ENCODE peak calls at places on chromosomes 5 and 9, in six cellular contexts. L is HepG2, P is A549, D is K562, Y is GM12878, S is endothelial cell of umbilical vein. O is an unnamed sample.

GRCh38 chr5:158560170-158560569 is 539.5 kb downstream of the EBF1 start:
- DNase-seq in L (peak; percentile 9), P (no peak), D (no peak), Y (peak; percentile 80), S (no peak), O (peak; percentile 89)

GRCh38 chr9:127124091-127124490 is 1.7 kb upstream of the ANGPTL2 start:
- DNase-seq in L (no peak), P (no peak), D (no peak), Y (no peak), S (no peak), O (no peak)

GRCh38 chr5:55437859-55438206 is 96.9 kb downstream of the PLPP1 start:
- DNase-seq in L (no peak), P (no peak), D (no peak), Y (no peak), S (no peak), O (no peak)

GRCh38 chr5:139611703-139612584 is 36.2 kb upstream of the CXXC5 start:
- DNase-seq in L (no peak), P (no peak), D (no peak), Y (no peak), S (no peak), O (no peak)

GRCh38 chr5:177478711-177479646 is 5.5 kb upstream of the DBN1 start:
- DNase-seq in L (no peak), P (no peak), D (no peak), Y (no peak), S (no peak), O (peak; percentile 95)

GRCh38 chr5:53936481-53937352 is 373.7 kb downstream of the ARL15 start:
- DNase-seq in L (no peak), P (no peak), D (no peak), Y (no peak), S (no peak), O (no peak)

GRCh38 chr5:14357861-14358260 is 214.7 kb downstream of the TRIO start:
- DNase-seq in L (no peak), P (no peak), D (no peak), Y (no peak), S (no peak), O (no peak)

GRCh38 chr5:116420540-116420939 is 154.1 kb downstream of the SEMA6A start:
- DNase-seq in L (no peak), P (no peak), D (no peak), Y (no peak), S (peak; percentile 43), O (no peak)

GRCh38 chr9:116998305-116998704 is 311.2 kb downstream of the TRIM32 start:
- DNase-seq in L (no peak), P (no peak), D (no peak), Y (no peak), S (no peak), O (peak; percentile 20)
- TF ChIP-seq MYC in L (no peak), P (no peak), D (no peak), Y (no peak), S (no peak), O (no peak)

GRCh38 chr9:68842568-68842967 is 137.5 kb downstream of the PIP5K1B start:
- DNase-seq in L (peak; percentile 23), P (no peak), D (no peak), Y (no peak), S (no peak), O (no peak)

GRCh38 chr9:68844623-68845612 is 139.9 kb downstream of the PIP5K1B start:
- DNase-seq in L (peak; percentile 25), P (peak; percentile 16), D (peak; percentile 39), Y (no peak), S (peak; percentile 15), O (peak; percentile 42)

GRCh38 chr9:68843239-68843638 is 138.2 kb downstream of the PIP5K1B start:
- DNase-seq in L (no peak), P (no peak), D (no peak), Y (no peak), S (no peak), O (no peak)

GRCh38 chr9:68841292-68842052 is 136.4 kb downstream of the PIP5K1B start:
- DNase-seq in L (no peak), P (no peak), D (no peak), Y (no peak), S (no peak), O (no peak)

DNA sequence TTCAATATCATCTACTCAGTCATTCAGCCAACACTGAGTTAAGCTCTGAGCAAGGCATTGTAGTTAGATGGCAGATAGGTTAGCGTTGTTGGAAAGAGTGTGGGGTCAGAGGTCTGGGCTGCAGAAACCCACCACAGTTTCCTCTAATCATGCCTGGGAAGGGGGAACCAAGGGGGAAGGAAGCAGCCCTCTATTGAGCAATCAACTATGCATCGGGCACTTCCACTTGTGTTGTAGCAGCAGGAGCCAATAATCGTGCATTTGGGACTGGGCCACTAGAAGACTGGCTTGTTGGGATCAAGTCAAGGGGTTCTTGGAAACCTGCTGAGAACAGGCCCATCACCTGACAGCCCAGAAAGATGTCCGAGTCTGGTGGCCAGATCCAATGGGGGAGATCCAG is 139.2 kb downstream of the PIP5K1B start:
- DNase-seq in L (no peak), P (no peak), D (no peak), Y (no peak), S (no peak), O (peak; percentile 41)
- TF ChIP-seq POLR2A in L (no peak), P (no peak), D (no peak), Y (no peak), S (no peak), O (no peak)

GRCh38 chr9:86942352-86943222 is 4.7 kb downstream of the GAS1 start:
- DNase-seq in L (no peak), P (no peak), D (no peak), Y (no peak), S (no peak), O (no peak)
- H3K4me3 ChIP-seq in L (no peak overlapping the region), P (no peak overlapping the region), D (no peak overlapping the region), Y (no peak overlapping the region), S (no peak overlapping the region), O (no peak overlapping the region)

DNA sequence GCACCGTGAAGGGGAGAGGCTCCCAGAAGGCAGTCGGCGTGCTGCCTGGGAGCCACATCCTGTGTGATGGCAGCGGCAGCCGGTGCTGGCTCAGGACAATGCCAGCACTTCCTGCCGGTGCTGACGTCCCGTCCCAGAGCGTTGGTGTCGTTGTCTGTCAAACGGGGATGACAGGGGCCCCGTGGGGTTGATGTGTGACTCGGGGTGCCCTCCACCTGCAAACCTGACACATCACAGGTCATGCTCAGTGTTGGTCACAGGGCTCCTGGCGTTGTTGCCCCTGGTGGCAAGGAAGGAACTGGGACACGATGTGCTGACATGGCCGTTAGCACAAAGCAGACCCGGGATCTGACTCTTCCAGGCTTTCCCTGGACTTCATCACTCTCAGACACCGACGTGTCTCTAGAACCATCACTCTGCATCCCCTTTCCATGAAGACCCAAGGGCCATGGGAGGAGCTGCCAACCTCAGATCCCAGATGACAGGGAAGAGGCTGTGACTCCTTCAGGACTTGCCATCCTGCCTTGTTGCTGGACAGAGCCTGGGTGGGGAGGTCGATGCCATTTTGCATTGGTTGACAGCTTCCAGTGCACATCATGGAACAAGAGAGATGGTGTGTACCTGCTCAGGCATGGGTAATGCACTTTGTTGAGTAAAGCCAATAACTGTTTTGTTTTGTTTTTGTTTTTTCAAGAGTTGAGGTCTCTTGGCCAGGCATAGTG is 21.5 kb downstream of the PLPP7 start:
- DNase-seq in L (no peak), P (peak; percentile 38), D (no peak), Y (no peak), S (no peak), O (peak; percentile 34)
- TF ChIP-seq MYC in L (no peak), P (no peak), D (no peak), Y (no peak), S (no peak), O (no peak)

DNA sequence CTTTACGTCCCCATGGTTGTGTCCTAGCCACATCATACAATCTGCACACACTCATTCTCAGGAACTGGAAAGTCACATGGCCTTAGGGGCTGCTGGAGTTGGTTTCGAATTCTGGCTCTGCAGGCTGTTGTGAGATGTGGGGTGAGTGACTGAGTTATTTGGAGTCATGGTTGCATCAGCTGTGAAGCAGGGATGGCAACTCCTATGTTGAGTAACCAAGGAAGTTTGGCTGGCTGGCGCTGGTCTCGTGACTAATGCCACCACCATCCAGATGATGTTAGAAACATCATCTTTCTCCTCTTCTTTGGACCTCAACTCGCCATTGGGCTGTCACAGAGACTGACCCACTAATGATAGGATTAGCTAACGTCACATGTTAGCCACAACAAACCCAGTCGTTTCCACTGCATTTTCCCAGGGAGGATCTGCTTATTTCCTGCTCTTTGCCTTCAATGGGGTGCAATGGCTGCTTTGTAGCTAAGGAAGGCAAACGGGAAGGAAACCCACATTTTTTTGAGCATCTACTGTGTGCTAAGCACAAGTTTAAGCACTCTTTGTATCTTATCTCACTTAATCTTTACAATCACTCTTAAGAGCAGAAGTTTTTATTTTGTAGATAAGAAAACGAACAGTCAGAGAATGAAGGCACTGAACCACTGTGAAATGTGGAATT is 78.1 kb upstream of the UBTD2 start:
- DNase-seq in L (no peak), P (peak; percentile 18), D (no peak), Y (peak; percentile 55), S (peak; percentile 40), O (peak; percentile 66)
- TF ChIP-seq POLR2A in L (no peak), P (no peak), D (no peak), Y (no peak), S (no peak), O (no peak)

O was measured in NB4.